ENCODE peak calls at places on chromosomes 13 and 19, in five cellular contexts. K is mesendoderm, S is IMR-90, G is H9, T is neuronal stem cell. C is an unnamed sample.

GRCh38 chr13:22800726-22801401 is 379.9 kb upstream of the SGCG start:
- DNase-seq in K (no peak), S (peak), G (no peak), T (no peak), C (no peak)

GRCh38 chr13:42821437-42821836 is 40.1 kb downstream of the FAM216B start:
- DNase-seq in K (no peak), S (peak), G (no peak), T (no peak), C (no peak)

GRCh38 chr19:43755256-43755801 is 567 bp upstream of the SMG9 start:
- DNase-seq in K (peak), S (peak), G (peak), T (peak), C (peak)

GRCh38 chr19:44777715-44778347 is at the start of gene CBLC:
- DNase-seq in K (peak), S (no peak), G (peak), T (no peak), C (peak)

GRCh38 chr19:33177417-33177976 is 16.6 kb upstream of the LRP3 start:
- DNase-seq in K (peak), S (no peak), G (no peak), T (no peak), C (peak)

GRCh38 chr19:40576181-40576584 is 490 bp upstream of the SHKBP1 start:
- DNase-seq in K (peak), S (no peak), G (peak), T (no peak), C (peak)

GRCh38 chr13:95153647-95154405 is 147.4 kb downstream of the ABCC4 start:
- DNase-seq in K (no peak), S (peak), G (no peak), T (no peak), C (no peak)

GRCh38 chr19:44111910-44112463 is 1.2 kb upstream of the ZNF225 start:
- DNase-seq in K (peak), S (peak), G (peak), T (peak), C (peak)

GRCh38 chr13:99307648-99308339 is 595 bp upstream of the GPR183 start:
- DNase-seq in K (peak), S (peak), G (no peak), T (no peak), C (no peak)

GRCh38 chr13:42478531-42479156 is 95.3 kb upstream of the TNFSF11 start:
- DNase-seq in K (peak), S (peak), G (no peak), T (peak), C (no peak)

GRCh38 chr19:49301165-49301865 is 23.7 kb downstream of the SLC6A16 start:
- DNase-seq in K (peak), S (peak), G (peak), T (peak), C (peak)

GRCh38 chr13:97317933-97318332 is 95.8 kb downstream of the MBNL2 start:
- DNase-seq in K (no peak), S (no peak), G (no peak), T (no peak), C (no peak)

GRCh38 chr13:112791662-112792440 is 102.0 kb downstream of the ATP11A start:
- DNase-seq in K (peak), S (no peak), G (no peak), T (no peak), C (no peak)

GRCh38 chr19:4327252-4327876 is 11.3 kb downstream of the STAP2 start:
- DNase-seq in K (peak), S (peak), G (peak), T (peak), C (peak)

GRCh38 chr13:43880930-43881329 is 1.2 kb downstream of the LACC1 start:
- DNase-seq in K (no peak), S (no peak), G (no peak), T (no peak), C (no peak)

GRCh38 chr13:113448885-113449692 is 4.2 kb downstream of the ADPRHL1 start:
- DNase-seq in K (no peak), S (no peak), G (no peak), T (no peak), C (no peak)

GRCh38 chr19:49441210-49441959 is at the start of gene SLC17A7:
- DNase-seq in K (peak), S (no peak), G (peak), T (peak), C (peak)

GRCh38 chr19:11465605-11466004 is 15.2 kb downstream of the ELAVL3 start:
- DNase-seq in K (no peak), S (no peak), G (peak), T (no peak), C (no peak)

GRCh38 chr13:99086149-99086868 is 108.4 kb upstream of the DOCK9 start:
- DNase-seq in K (peak), S (peak), G (peak), T (peak), C (peak)

GRCh38 chr13:19864018-19864338 is 529 bp upstream of the ZMYM5 start:
- DNase-seq in K (peak), S (no peak), G (no peak), T (peak), C (no peak)

GRCh38 chr19:10503002-10503789 is at the start of gene KEAP1:
- DNase-seq in K (peak), S (no peak), G (peak), T (peak), C (no peak)

GRCh38 chr19:33286899-33287298 is 15.4 kb downstream of the CEBPA start:
- DNase-seq in K (no peak), S (no peak), G (no peak), T (no peak), C (no peak)

GRCh38 chr13:100069278-100069677 is 19.6 kb upstream of the PCCA start:
- DNase-seq in K (no peak), S (peak), G (no peak), T (no peak), C (no peak)

GRCh38 chr13:111472559-111473460 is 152.4 kb downstream of the TEX29 start:
- DNase-seq in K (no peak), S (no peak), G (peak), T (no peak), C (no peak)

GRCh38 chr19:35013820-35014754 is 14.0 kb downstream of the GRAMD1A start:
- DNase-seq in K (no peak), S (no peak), G (no peak), T (no peak), C (no peak)

GRCh38 chr13:21365574-21365973 is 93.5 kb downstream of the ZDHHC20 start:
- DNase-seq in K (no peak), S (no peak), G (no peak), T (no peak), C (no peak)

GRCh38 chr13:35822666-35823065 is 308.5 kb downstream of the DCLK1 start:
- DNase-seq in K (no peak), S (no peak), G (no peak), T (peak), C (no peak)

GRCh38 chr13:43298799-43299198 is 275.4 kb downstream of the DNAJC15 start:
- DNase-seq in K (no peak), S (no peak), G (no peak), T (no peak), C (no peak)

GRCh38 chr19:15589760-15590451 is 25.1 kb upstream of the CYP4F8 start:
- DNase-seq in K (no peak), S (no peak), G (no peak), T (no peak), C (no peak)

GRCh38 chr13:106616729-106617128 is 48.8 kb upstream of the ARGLU1 start:
- DNase-seq in K (no peak), S (no peak), G (no peak), T (no peak), C (no peak)

GRCh38 chr13:48220592-48221300 is 12.3 kb upstream of the ITM2B start:
- DNase-seq in K (no peak), S (no peak), G (no peak), T (no peak), C (no peak)

GRCh38 chr13:113648218-113648615 is 9.8 kb downstream of the ATP4B start:
- DNase-seq in K (no peak), S (no peak), G (no peak), T (no peak), C (no peak)

GRCh38 chr13:71252191-71252704 is 614.8 kb downstream of the DACH1 start:
- DNase-seq in K (no peak), S (no peak), G (no peak), T (no peak), C (no peak)

GRCh38 chr13:103873725-103874124 is 807.5 kb upstream of the SLC10A2 start:
- DNase-seq in K (no peak), S (no peak), G (no peak), T (no peak), C (no peak)

GRCh38 chr19:10352764-10353671 is 13.6 kb upstream of the ICAM3 start:
- DNase-seq in K (peak), S (no peak), G (peak), T (peak), C (peak)

GRCh38 chr19:19405919-19406877 is 723 bp downstream of the GATAD2A start:
- DNase-seq in K (peak), S (peak), G (peak), T (peak), C (no peak)

GRCh38 chr19:17333611-17334413 is 843 bp downstream of the ANO8 start:
- DNase-seq in K (peak), S (peak), G (peak), T (no peak), C (peak)

GRCh38 chr19:10855879-10856522 is 7.8 kb downstream of the C19orf38 start:
- DNase-seq in K (peak), S (no peak), G (peak), T (no peak), C (peak)

GRCh38 chr13:51613535-51613934 is 29.3 kb downstream of the WDFY2 start:
- DNase-seq in K (peak), S (no peak), G (no peak), T (no peak), C (no peak)

DNA sequence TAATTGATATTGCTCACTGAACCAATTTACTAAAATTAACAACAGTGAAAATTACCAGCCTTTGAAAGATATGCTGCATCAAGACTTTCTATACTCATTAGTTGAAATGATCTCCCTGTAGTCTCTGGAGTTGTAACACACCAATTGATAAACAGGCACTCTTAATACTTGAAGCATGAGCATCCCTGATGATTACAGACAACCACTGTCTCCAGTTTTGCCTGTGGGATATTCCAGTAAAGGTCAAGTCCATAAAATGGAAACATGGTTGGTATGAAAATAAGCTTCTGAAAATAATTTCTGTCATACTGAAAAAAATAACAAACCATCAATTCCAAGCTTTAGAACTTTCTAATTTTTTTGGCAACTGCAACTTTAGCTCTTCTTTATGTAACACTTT is 405.8 kb downstream of the SPRY2 start:
- DNase-seq in K (no peak), S (peak), G (no peak), T (no peak), C (no peak)
- H2BK5ac ChIP-seq in K (no peak), S (peak), G (no peak), T (no peak), C (no peak)

GRCh38 chr13:34345601-34345939 is 527.6 kb downstream of the RFC3 start:
- DNase-seq in K (no peak), S (no peak), G (no peak), T (no peak), C (no peak)

GRCh38 chr13:34344761-34345600 is 527.0 kb downstream of the RFC3 start:
- DNase-seq in K (peak), S (no peak), G (no peak), T (no peak), C (no peak)

GRCh38 chr13:34349091-34349722 is 531.3 kb downstream of the RFC3 start:
- DNase-seq in K (no peak), S (peak), G (no peak), T (no peak), C (no peak)

GRCh38 chr13:34347784-34348573 is 530.0 kb downstream of the RFC3 start:
- DNase-seq in K (no peak), S (no peak), G (no peak), T (no peak), C (no peak)

DNA sequence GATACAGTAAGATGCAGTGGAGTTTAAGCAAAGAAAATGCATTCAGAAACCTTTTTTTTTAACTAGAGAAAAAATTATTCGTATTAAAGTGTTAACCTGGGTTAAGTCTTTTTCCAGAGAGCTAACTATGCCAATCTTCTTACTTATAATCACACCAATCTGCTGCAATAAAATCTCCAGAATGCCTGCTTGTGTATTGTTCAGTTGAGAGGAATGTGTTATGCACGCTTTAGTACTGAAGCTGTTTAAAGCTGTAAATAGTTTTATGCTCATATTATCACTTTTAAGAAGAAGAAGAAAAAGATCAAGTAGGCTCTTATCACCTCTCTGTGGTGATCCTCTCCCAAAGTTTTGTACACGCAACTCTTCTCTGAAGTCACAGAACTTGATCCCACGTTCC is 528.7 kb downstream of the RFC3 start:
- DNase-seq in K (no peak), S (no peak), G (no peak), T (no peak), C (no peak)
- H2BK5ac ChIP-seq in K (no peak), S (no peak), G (no peak), T (no peak), C (no peak)

GRCh38 chr19:36409841-36410240 is 8.6 kb downstream of the ZFP82 start:
- DNase-seq in K (no peak), S (no peak), G (no peak), T (no peak), C (no peak)
- H2BK5ac ChIP-seq in K (no peak), S (no peak), G (no peak), T (no peak), C (no peak)

DNA sequence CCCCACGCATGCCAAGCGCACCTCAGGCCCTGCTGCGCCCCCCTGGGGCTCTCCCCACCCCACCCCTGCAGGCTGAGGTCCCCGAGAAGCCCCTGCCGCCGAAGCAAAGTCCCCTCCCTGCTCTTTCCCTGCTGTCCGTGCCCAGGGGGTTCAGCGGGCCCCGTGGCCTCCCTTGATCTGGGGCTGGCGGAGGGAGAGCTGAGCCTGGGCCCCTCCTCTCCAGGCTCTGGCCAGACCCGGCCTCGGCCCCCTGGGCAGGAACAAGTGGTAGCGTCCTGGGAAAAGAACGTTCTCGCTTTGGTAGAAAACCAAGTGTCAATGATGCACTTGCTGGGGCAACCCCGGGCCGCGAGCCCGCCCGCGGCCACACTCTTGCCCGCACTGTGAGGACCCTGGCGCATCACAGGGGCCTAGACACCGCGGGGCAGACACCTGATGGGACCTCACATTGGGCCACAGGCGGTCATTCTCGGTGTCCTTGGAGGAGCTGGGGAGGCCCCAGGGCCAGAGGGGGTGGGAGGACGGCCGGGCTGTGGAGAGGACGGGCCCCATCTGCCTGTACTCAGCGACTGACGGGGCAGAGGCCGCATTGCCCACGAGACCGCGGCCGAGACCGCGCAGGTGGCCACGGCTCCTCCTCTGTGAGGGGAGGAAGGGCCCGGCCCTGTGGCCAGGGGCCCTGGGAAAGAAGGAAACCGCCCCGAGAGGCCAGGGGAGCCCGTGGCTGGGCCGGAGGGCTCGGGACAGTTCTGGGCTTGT is 29.0 kb downstream of the GPX4 start:
- DNase-seq in K (no peak), S (no peak), G (no peak), T (no peak), C (no peak)
- H2BK5ac ChIP-seq in K (no peak), S (peak), G (no peak), T (peak), C (peak)

GRCh38 chr13:73204916-73205315 is 146.1 kb downstream of the KLF5 start:
- DNase-seq in K (no peak), S (no peak), G (no peak), T (no peak), C (no peak)

GRCh38 chr13:73212482-73212881 is 153.7 kb downstream of the KLF5 start:
- DNase-seq in K (no peak), S (no peak), G (no peak), T (no peak), C (no peak)

GRCh38 chr13:73215807-73216206 is 157.0 kb downstream of the KLF5 start:
- DNase-seq in K (peak), S (peak), G (no peak), T (no peak), C (no peak)

DNA sequence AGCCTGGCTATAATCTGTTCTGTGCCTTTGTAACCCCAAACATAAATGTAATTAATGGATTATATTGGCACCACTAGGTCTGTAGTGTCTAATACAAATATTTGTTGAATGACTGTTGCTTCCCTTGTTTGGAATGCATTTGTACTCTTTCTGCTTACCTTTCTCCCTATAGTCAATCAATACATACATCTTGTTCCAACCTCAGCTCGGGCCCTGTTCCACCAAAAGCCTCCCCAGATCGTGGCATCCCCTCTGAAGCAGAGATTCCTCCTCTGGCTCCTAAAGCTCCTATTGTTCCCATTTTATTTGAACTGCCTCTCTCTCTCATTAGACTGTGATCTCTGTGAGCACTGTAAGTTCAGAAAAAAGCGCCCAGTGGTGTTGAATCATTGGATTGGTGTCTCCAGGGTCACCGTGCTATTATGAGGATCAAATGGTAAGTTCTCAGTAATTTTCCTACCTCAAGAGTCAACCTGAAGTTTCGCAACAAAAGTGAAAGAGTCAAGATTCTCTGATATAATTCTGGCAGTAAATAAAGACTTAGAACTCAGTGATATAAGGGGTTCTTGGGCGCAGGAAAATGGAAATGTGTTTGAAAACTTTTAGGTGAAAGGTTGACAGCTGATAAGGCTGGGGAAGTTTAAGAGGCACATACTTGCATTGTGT is 151.5 kb downstream of the KLF5 start:
- DNase-seq in K (no peak), S (no peak), G (no peak), T (no peak), C (no peak)
- H2BK5ac ChIP-seq in K (no peak), S (no peak), G (no peak), T (no peak), C (no peak)

GRCh38 chr19:1199531-1199930 is 6.0 kb upstream of the STK11 start:
- DNase-seq in K (no peak), S (no peak), G (no peak), T (no peak), C (no peak)
- H2BK5ac ChIP-seq in K (no peak), S (no peak), G (no peak), T (no peak), C (no peak)

GRCh38 chr13:102793583-102794355 is 5.0 kb downstream of the POGLUT2 start:
- DNase-seq in K (no peak), S (no peak), G (peak), T (no peak), C (no peak)

GRCh38 chr13:102800145-102801041 is 1.5 kb downstream of the BIVM start:
- DNase-seq in K (peak), S (peak), G (peak), T (peak), C (no peak)

GRCh38 chr13:102798653-102799543 is at the start of the genes BIVM and POGLUT2:
- DNase-seq in K (peak), S (peak), G (peak), T (peak), C (peak)

GRCh38 chr13:102799544-102800144 is 725 bp downstream of the BIVM start:
- DNase-seq in K (peak), S (peak), G (peak), T (peak), C (no peak)
- H2BK5ac ChIP-seq in K (no peak), S (peak), G (no peak), T (no peak), C (no peak)

DNA sequence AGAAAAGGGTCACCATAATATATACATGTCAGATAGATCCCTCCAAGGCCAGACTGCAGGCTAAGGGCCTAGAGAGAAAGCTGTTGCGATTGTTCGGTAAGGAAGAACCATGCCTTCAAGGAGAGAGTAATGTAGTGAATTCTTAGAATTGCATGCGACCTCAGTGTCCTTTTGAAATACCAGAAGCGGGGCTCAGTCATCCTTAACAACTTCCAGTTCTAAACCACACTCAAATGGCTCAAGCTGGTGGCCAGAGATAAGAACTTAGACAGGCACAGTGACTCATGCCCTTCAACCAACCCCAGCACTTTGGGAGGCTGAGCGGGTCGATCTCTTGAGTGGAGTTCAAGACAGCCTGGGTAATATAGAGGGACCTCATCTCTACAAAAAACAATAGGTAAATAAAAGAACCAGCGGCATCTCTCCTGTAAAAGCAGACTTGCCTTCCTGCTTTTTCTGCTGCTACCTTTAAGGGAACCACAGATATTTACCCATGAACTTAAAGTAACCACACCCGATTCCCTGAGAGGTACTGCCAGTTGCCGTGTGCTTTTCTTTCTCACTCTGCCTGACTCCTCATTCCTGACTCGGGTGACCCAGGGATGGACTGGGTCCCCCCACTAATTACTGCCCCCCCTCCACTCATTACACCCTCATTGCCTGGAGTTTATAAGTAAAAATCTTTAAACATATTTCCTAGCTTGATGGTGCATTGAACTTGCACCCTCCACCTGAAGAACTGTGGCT is 15.4 kb upstream of the SIGLEC6 start:
- DNase-seq in K (no peak), S (peak), G (no peak), T (no peak), C (no peak)
- H2BK5ac ChIP-seq in K (no peak), S (no peak), G (no peak), T (no peak), C (no peak)

C was measured in H1.